ENCODE peak calls at places on chromosomes 12 and 14, in five cellular contexts. W is coronary artery; U is HT1080; M is naive B cell; B is effector memory CD4-positive, alpha-beta T cell. S is an unnamed sample.

GRCh38 chr12:117098361-117099217 is 627 bp downstream of the TESC start:
- DNase-seq in U (no peak), W (no peak), B (no peak), M (no peak), S (peak)

GRCh38 chr14:92459479-92460421 is 53.8 kb upstream of the RIN3 start:
- DNase-seq in M (no peak), U (no peak), B (no peak), W (peak), S (no peak)

GRCh38 chr14:61126083-61126962 is 145.3 kb downstream of the SLC38A6 start:
- DNase-seq in B (no peak), M (no peak), W (no peak), U (peak), S (no peak)

GRCh38 chr14:69151458-69152180 is 1.3 kb downstream of the DCAF5 start:
- DNase-seq in W (peak), U (peak), M (peak), B (peak), S (peak)

GRCh38 chr12:98893601-98894411 is 248.7 kb downstream of the APAF1 start:
- DNase-seq in B (no peak), M (no peak), W (no peak), U (no peak), S (no peak)

GRCh38 chr12:47078733-47079364 is 572 bp upstream of the PCED1B start:
- DNase-seq in B (no peak), U (no peak), M (no peak), W (no peak), S (peak)

GRCh38 chr12:120252071-120252906 is 13.2 kb downstream of the PXN start:
- DNase-seq in M (peak), U (no peak), B (peak), W (no peak), S (peak)

GRCh38 chr12:45183263-45183662 is 32.6 kb upstream of the ANO6 start:
- DNase-seq in W (no peak), M (no peak), U (no peak), B (no peak), S (no peak)

GRCh38 chr12:127903146-127903545 is 363.8 kb upstream of the TMEM132C start:
- DNase-seq in U (no peak), M (no peak), B (no peak), W (no peak), S (no peak)

S was measured in CD8-positive, alpha-beta memory T cell.